ENCODE peak calls at places on chromosomes 5 and 9, in five cellular contexts. One of them, this sample, is unnamed.

GRCh38 chr5:172004824-172005237 is 1.6 kb downstream of the FBXW11 start:
- DNase-seq in stimulated activated CD4-positive, alpha-beta T cell treated with anti-CD3 and anti-CD28 coated beads, Interleukin-2, amount 100 ng/mL, for 48 hours: no peak
- DNase-seq in amniotic epithelial cell: peak
- DNase-seq in HT-29: peak
- DNase-seq in amygdala: no peak
- DNase-seq in this sample: no peak

GRCh38 chr5:78576376-78576775 is 72.2 kb downstream of the LHFPL2 start:
- DNase-seq in stimulated activated CD4-positive, alpha-beta T cell treated with anti-CD3 and anti-CD28 coated beads, Interleukin-2, amount 100 ng/mL, for 48 hours: no peak
- DNase-seq in amniotic epithelial cell: no peak
- DNase-seq in HT-29: no peak
- DNase-seq in amygdala: no peak
- DNase-seq in this sample: no peak

GRCh38 chr9:3118081-3118480 is 274.2 kb upstream of the PUM3 start:
- DNase-seq in stimulated activated CD4-positive, alpha-beta T cell treated with anti-CD3 and anti-CD28 coated beads, Interleukin-2, amount 100 ng/mL, for 48 hours: no peak
- DNase-seq in amniotic epithelial cell: no peak
- DNase-seq in HT-29: no peak
- DNase-seq in amygdala: no peak
- DNase-seq in this sample: no peak

GRCh38 chr9:114769664-114770063 is 36.2 kb downstream of the TNFSF15 start:
- DNase-seq in stimulated activated CD4-positive, alpha-beta T cell treated with anti-CD3 and anti-CD28 coated beads, Interleukin-2, amount 100 ng/mL, for 48 hours: no peak
- DNase-seq in amniotic epithelial cell: no peak
- DNase-seq in HT-29: no peak
- DNase-seq in amygdala: no peak
- DNase-seq in this sample: no peak

GRCh38 chr9:15240927-15241326 is 66.1 kb downstream of the TTC39B start:
- DNase-seq in stimulated activated CD4-positive, alpha-beta T cell treated with anti-CD3 and anti-CD28 coated beads, Interleukin-2, amount 100 ng/mL, for 48 hours: no peak
- DNase-seq in amniotic epithelial cell: no peak
- DNase-seq in HT-29: no peak
- DNase-seq in amygdala: no peak
- DNase-seq in this sample: no peak

GRCh38 chr5:122999947-123000563 is 36.5 kb downstream of the PPIC start:
- DNase-seq in stimulated activated CD4-positive, alpha-beta T cell treated with anti-CD3 and anti-CD28 coated beads, Interleukin-2, amount 100 ng/mL, for 48 hours: peak
- DNase-seq in amniotic epithelial cell: peak
- DNase-seq in HT-29: peak
- DNase-seq in amygdala: no peak
- DNase-seq in this sample: peak

GRCh38 chr5:135493406-135494180 is 41.4 kb upstream of the TIFAB start:
- DNase-seq in stimulated activated CD4-positive, alpha-beta T cell treated with anti-CD3 and anti-CD28 coated beads, Interleukin-2, amount 100 ng/mL, for 48 hours: no peak
- DNase-seq in amniotic epithelial cell: peak
- DNase-seq in HT-29: no peak
- DNase-seq in amygdala: no peak
- DNase-seq in this sample: no peak

GRCh38 chr9:93683331-93684134 is 107.1 kb downstream of the PHF2 start:
- DNase-seq in stimulated activated CD4-positive, alpha-beta T cell treated with anti-CD3 and anti-CD28 coated beads, Interleukin-2, amount 100 ng/mL, for 48 hours: no peak
- DNase-seq in amniotic epithelial cell: no peak
- DNase-seq in HT-29: no peak
- DNase-seq in amygdala: no peak
- DNase-seq in this sample: peak

GRCh38 chr9:136347472-136348256 is 15.9 kb downstream of the DNLZ start:
- DNase-seq in stimulated activated CD4-positive, alpha-beta T cell treated with anti-CD3 and anti-CD28 coated beads, Interleukin-2, amount 100 ng/mL, for 48 hours: no peak
- DNase-seq in amniotic epithelial cell: no peak
- DNase-seq in HT-29: no peak
- DNase-seq in amygdala: no peak
- DNase-seq in this sample: no peak

GRCh38 chr5:103724272-103724671 is 161.7 kb upstream of the NUDT12 start:
- DNase-seq in stimulated activated CD4-positive, alpha-beta T cell treated with anti-CD3 and anti-CD28 coated beads, Interleukin-2, amount 100 ng/mL, for 48 hours: no peak
- DNase-seq in amniotic epithelial cell: no peak
- DNase-seq in HT-29: no peak
- DNase-seq in amygdala: no peak
- DNase-seq in this sample: no peak

GRCh38 chr9:124046189-124046588 is 34.6 kb downstream of the LHX2 start:
- DNase-seq in stimulated activated CD4-positive, alpha-beta T cell treated with anti-CD3 and anti-CD28 coated beads, Interleukin-2, amount 100 ng/mL, for 48 hours: no peak
- DNase-seq in amniotic epithelial cell: no peak
- DNase-seq in HT-29: no peak
- DNase-seq in amygdala: no peak
- DNase-seq in this sample: no peak

GRCh38 chr9:80679920-80680319 is 1009.4 kb downstream of the TLE1 start:
- DNase-seq in stimulated activated CD4-positive, alpha-beta T cell treated with anti-CD3 and anti-CD28 coated beads, Interleukin-2, amount 100 ng/mL, for 48 hours: no peak
- DNase-seq in amniotic epithelial cell: peak
- DNase-seq in HT-29: no peak
- DNase-seq in amygdala: no peak
- DNase-seq in this sample: no peak

GRCh38 chr9:16023466-16023865 is 470.6 kb downstream of the CCDC171 start:
- DNase-seq in stimulated activated CD4-positive, alpha-beta T cell treated with anti-CD3 and anti-CD28 coated beads, Interleukin-2, amount 100 ng/mL, for 48 hours: no peak
- DNase-seq in amniotic epithelial cell: no peak
- DNase-seq in HT-29: no peak
- DNase-seq in amygdala: no peak
- DNase-seq in this sample: no peak

GRCh38 chr5:146789712-146790660 is 88.6 kb downstream of the PPP2R2B start:
- DNase-seq in stimulated activated CD4-positive, alpha-beta T cell treated with anti-CD3 and anti-CD28 coated beads, Interleukin-2, amount 100 ng/mL, for 48 hours: no peak
- DNase-seq in amniotic epithelial cell: no peak
- DNase-seq in HT-29: no peak
- DNase-seq in amygdala: no peak
- DNase-seq in this sample: peak

GRCh38 chr5:1876708-1877433 is 5.9 kb downstream of the IRX4 start:
- DNase-seq in stimulated activated CD4-positive, alpha-beta T cell treated with anti-CD3 and anti-CD28 coated beads, Interleukin-2, amount 100 ng/mL, for 48 hours: no peak
- DNase-seq in amniotic epithelial cell: no peak
- DNase-seq in HT-29: no peak
- DNase-seq in amygdala: no peak
- DNase-seq in this sample: no peak

GRCh38 chr5:138832218-138832617 is 42.9 kb downstream of the LRRTM2 start:
- DNase-seq in stimulated activated CD4-positive, alpha-beta T cell treated with anti-CD3 and anti-CD28 coated beads, Interleukin-2, amount 100 ng/mL, for 48 hours: no peak
- DNase-seq in amniotic epithelial cell: peak
- DNase-seq in HT-29: no peak
- DNase-seq in amygdala: no peak
- DNase-seq in this sample: no peak

GRCh38 chr5:72383280-72384205 is 63.4 kb downstream of the PTCD2 start:
- DNase-seq in stimulated activated CD4-positive, alpha-beta T cell treated with anti-CD3 and anti-CD28 coated beads, Interleukin-2, amount 100 ng/mL, for 48 hours: no peak
- DNase-seq in amniotic epithelial cell: peak
- DNase-seq in HT-29: no peak
- DNase-seq in amygdala: no peak
- DNase-seq in this sample: peak

GRCh38 chr9:123753011-123753410 is 176.9 kb downstream of the DENND1A start:
- DNase-seq in stimulated activated CD4-positive, alpha-beta T cell treated with anti-CD3 and anti-CD28 coated beads, Interleukin-2, amount 100 ng/mL, for 48 hours: no peak
- DNase-seq in amniotic epithelial cell: no peak
- DNase-seq in HT-29: no peak
- DNase-seq in amygdala: no peak
- DNase-seq in this sample: no peak

This sample was measured in endodermal cell.